ENCODE peak calls at places on chromosome 22, in five cellular contexts. Y, D, M, E and H are unnamed samples.

GRCh38 chr22:21044931-21045584 is 688 bp upstream of the LRRC74B start:
- DNase-seq in Y (no peak), D (no peak), M (no peak), E (no peak), H (no peak)

GRCh38 chr22:30420401-30421178 is 5.0 kb upstream of the MTFP1 start:
- DNase-seq in Y (no peak), D (no peak), M (no peak), E (no peak), H (no peak)

GRCh38 chr22:36419177-36419911 is 31.6 kb upstream of the MYH9 start:
- DNase-seq in Y (no peak), D (no peak), M (no peak), E (peak), H (no peak)

GRCh38 chr22:39558254-39558727 is 12.3 kb upstream of the CACNA1I start:
- DNase-seq in Y (no peak), D (no peak), M (no peak), E (peak), H (no peak)

GRCh38 chr22:50621491-50621880 is 6.5 kb downstream of the ARSA start:
- DNase-seq in Y (peak), D (no peak), M (peak), E (no peak), H (peak)

GRCh38 chr22:43554694-43555365 is 143.0 kb downstream of the MPPED1 start:
- DNase-seq in Y (no peak), D (no peak), M (no peak), E (peak), H (no peak)

GRCh38 chr22:50146440-50147228 is 23.9 kb upstream of the PANX2 start:
- DNase-seq in Y (no peak), D (peak), M (no peak), E (no peak), H (no peak)

GRCh38 chr22:24977370-24978230 is 25.1 kb downstream of the KIAA1671 start:
- DNase-seq in Y (no peak), D (no peak), M (no peak), E (peak), H (no peak)

GRCh38 chr22:45896961-45897538 is 79.9 kb downstream of the WNT7B start:
- DNase-seq in Y (no peak), D (no peak), M (no peak), E (no peak), H (no peak)

GRCh38 chr22:30969532-30970355 is 679 bp downstream of the TUG1 start:
- DNase-seq in Y (no peak), D (no peak), M (peak), E (peak), H (peak)

GRCh38 chr22:20031732-20032406 is 11.0 kb downstream of the TANGO2 start:
- DNase-seq in Y (peak), D (no peak), M (peak), E (no peak), H (no peak)

GRCh38 chr22:23833911-23834317 is 4.9 kb downstream of the DERL3 start:
- DNase-seq in Y (no peak), D (no peak), M (no peak), E (no peak), H (no peak)

GRCh38 chr22:32752868-32753520 is 48.5 kb upstream of the TIMP3 start:
- DNase-seq in Y (no peak), D (no peak), M (no peak), E (no peak), H (no peak)

GRCh38 chr22:28441720-28442263 is 237.8 kb downstream of the TTC28 start:
- DNase-seq in Y (no peak), D (no peak), M (no peak), E (no peak), H (no peak)

GRCh38 chr22:28647216-28647615 is 32.4 kb downstream of the TTC28 start:
- DNase-seq in Y (no peak), D (no peak), M (no peak), E (no peak), H (no peak)

GRCh38 chr22:43925433-43926348 is 2.1 kb downstream of the PNPLA3 start:
- DNase-seq in Y (no peak), D (no peak), M (no peak), E (peak), H (no peak)

GRCh38 chr22:32661296-32661695 is 140.2 kb upstream of the TIMP3 start:
- DNase-seq in Y (no peak), D (no peak), M (no peak), E (no peak), H (no peak)

GRCh38 chr22:45166935-45167334 is 3.2 kb downstream of the NUP50 start:
- DNase-seq in Y (no peak), D (no peak), M (no peak), E (no peak), H (no peak)

GRCh38 chr22:41757507-41757906 is 43.0 kb upstream of the CCDC134 start:
- DNase-seq in Y (no peak), D (no peak), M (no peak), E (no peak), H (no peak)

GRCh38 chr22:30159561-30160353 is 79.5 kb downstream of the HORMAD2 start:
- DNase-seq in Y (no peak), D (no peak), M (no peak), E (no peak), H (no peak)

GRCh38 chr22:45692549-45692948 is 20.9 kb downstream of the ATXN10 start:
- DNase-seq in Y (no peak), D (no peak), M (no peak), E (no peak), H (no peak)

GRCh38 chr22:27790396-27791216 is 10.9 kb downstream of the MN1 start:
- DNase-seq in Y (no peak), D (no peak), M (no peak), E (no peak), H (no peak)

GRCh38 chr22:32754413-32755041 is 47.0 kb upstream of the TIMP3 start:
- DNase-seq in Y (no peak), D (no peak), M (no peak), E (no peak), H (no peak)

GRCh38 chr22:46262449-46263207 is 515 bp downstream of the PKDREJ start:
- DNase-seq in Y (no peak), D (no peak), M (peak), E (peak), H (no peak)

GRCh38 chr22:47943729-47944700 is 1181.6 kb downstream of the TBC1D22A start:
- DNase-seq in Y (no peak), D (no peak), M (no peak), E (no peak), H (no peak)